ENCODE peak calls at places on chromosomes 16 and 17, in five cellular contexts. P is NCI-H2081; F is iris pigment epithelial cell; R is stimulated activated CD4-positive, alpha-beta T cell treated with anti-CD3 and anti-CD28 coated beads, Interleukin-2, amount 100 ng/mL, for 48 hours; Y is H7. H is an unnamed sample.

GRCh38 chr17:32355649-32356377 is 5.9 kb downstream of the ZNF207 start:
- DNase-seq in P (no peak), F (peak; percentile 16), R (no peak), Y (peak; percentile 15), H (peak; percentile 81)

GRCh38 chr17:55641559-55642160 is 81.0 kb downstream of the TMEM100 start:
- DNase-seq in P (no peak), F (peak; percentile 89), R (peak; percentile 26), Y (peak; percentile 15), H (no peak)

GRCh38 chr16:57260294-57260929 is 15.4 kb downstream of the ARL2BP start:
- DNase-seq in P (no peak), F (peak; percentile 79), R (no peak), Y (peak; percentile 82), H (peak; percentile 98)

GRCh38 chr16:66622863-66623262 is 18.4 kb downstream of the CMTM3 start:
- DNase-seq in P (no peak), F (no peak), R (no peak), Y (peak; percentile 15), H (no peak)

GRCh38 chr16:80202831-80203230 is 338.0 kb upstream of the DYNLRB2 start:
- DNase-seq in P (no peak), F (no peak), R (no peak), Y (no peak), H (no peak)

GRCh38 chr17:16953347-16953746 is 18.6 kb downstream of the TNFRSF13B start:
- DNase-seq in P (no peak), F (no peak), R (no peak), Y (no peak), H (no peak)

GRCh38 chr16:2702871-2703745 is 16.9 kb downstream of the PRSS27 start:
- DNase-seq in P (no peak), F (no peak), R (no peak), Y (no peak), H (peak; percentile 83)

GRCh38 chr16:90042946-90043514 is 23.8 kb upstream of the DBNDD1 start:
- DNase-seq in P (no peak), F (no peak), R (no peak), Y (peak; percentile 34), H (no peak)

GRCh38 chr16:89216315-89217137 is 977 bp upstream of the ZNF778 start:
- DNase-seq in P (peak; percentile 54), F (peak; percentile 80), R (peak; percentile 71), Y (peak; percentile 91), H (peak; percentile 92)

GRCh38 chr16:4519274-4520058 is 19.1 kb downstream of the CDIP1 start:
- DNase-seq in P (no peak), F (no peak), R (no peak), Y (no peak), H (peak; percentile 32)

GRCh38 chr17:79777844-79778503 is at the start of gene CBX2:
- DNase-seq in P (peak; percentile 87), F (peak; percentile 57), R (peak; percentile 80), Y (peak; percentile 100), H (peak; percentile 100)

GRCh38 chr17:31424944-31425582 is 33.6 kb downstream of the RAB11FIP4 start:
- DNase-seq in P (no peak), F (peak; percentile 9), R (no peak), Y (no peak), H (no peak)

GRCh38 chr17:1906622-1907021 is 76.8 kb downstream of the RPA1 start:
- DNase-seq in P (no peak), F (peak; percentile 12), R (no peak), Y (no peak), H (peak; percentile 88)

H was measured in osteoblast.